ENCODE peak calls at places on chromosomes 11 and 22, in four cellular contexts. One of them, this sample, is unnamed.

GRCh38 chr11:3022300-3022967 is 30.3 kb upstream of the NAP1L4 start:
- DNase-seq in sigmoid colon: no peak
- DNase-seq in K562: no peak
- DNase-seq in stomach: no peak
- DNase-seq in this sample: no peak

GRCh38 chr11:63536669-63537292 is at the start of gene PLAAT4:
- DNase-seq in sigmoid colon: peak
- DNase-seq in K562: no peak
- DNase-seq in stomach: peak
- DNase-seq in this sample: peak

GRCh38 chr22:42343551-42344081 is 73.2 kb upstream of the TCF20 start:
- DNase-seq in sigmoid colon: no peak
- DNase-seq in K562: peak
- DNase-seq in stomach: no peak
- DNase-seq in this sample: no peak

GRCh38 chr11:97746832-97747231 is 1273.9 kb upstream of the CNTN5 start:
- DNase-seq in sigmoid colon: no peak
- DNase-seq in K562: no peak
- DNase-seq in stomach: no peak
- DNase-seq in this sample: no peak

GRCh38 chr22:26210390-26210789 is 41.1 kb downstream of the SEZ6L start:
- DNase-seq in sigmoid colon: peak
- DNase-seq in K562: no peak
- DNase-seq in stomach: no peak
- DNase-seq in this sample: no peak

GRCh38 chr22:33896154-33896800 is 24.0 kb downstream of the LARGE1 start:
- DNase-seq in sigmoid colon: no peak
- DNase-seq in K562: no peak
- DNase-seq in stomach: no peak
- DNase-seq in this sample: no peak

GRCh38 chr11:111395081-111395480 is 16.0 kb upstream of the POU2AF1 start:
- DNase-seq in sigmoid colon: no peak
- DNase-seq in K562: no peak
- DNase-seq in stomach: peak
- DNase-seq in this sample: no peak

GRCh38 chr11:73760066-73760679 is 701 bp downstream of the RAB6A start:
- DNase-seq in sigmoid colon: peak
- DNase-seq in K562: peak
- DNase-seq in stomach: peak
- DNase-seq in this sample: peak

GRCh38 chr22:23119492-23120414 is 22.0 kb downstream of the RSPH14 start:
- DNase-seq in sigmoid colon: no peak
- DNase-seq in K562: no peak
- DNase-seq in stomach: no peak
- DNase-seq in this sample: no peak

GRCh38 chr11:57131080-57131790 is 50.5 kb upstream of the LRRC55 start:
- DNase-seq in sigmoid colon: no peak
- DNase-seq in K562: peak
- DNase-seq in stomach: peak
- DNase-seq in this sample: peak

GRCh38 chr11:132992838-132993680 is 539.2 kb downstream of the OPCML start:
- DNase-seq in sigmoid colon: no peak
- DNase-seq in K562: no peak
- DNase-seq in stomach: no peak
- DNase-seq in this sample: no peak

GRCh38 chr11:77748266-77748665 is 72.3 kb downstream of the RSF1 start:
- DNase-seq in sigmoid colon: no peak
- DNase-seq in K562: no peak
- DNase-seq in stomach: no peak
- DNase-seq in this sample: no peak

GRCh38 chr22:39616051-39616450 is 45.5 kb downstream of the CACNA1I start:
- DNase-seq in sigmoid colon: no peak
- DNase-seq in K562: no peak
- DNase-seq in stomach: no peak
- DNase-seq in this sample: no peak

GRCh38 chr11:97557399-97557798 is 1167.6 kb downstream of the JRKL start:
- DNase-seq in sigmoid colon: no peak
- DNase-seq in K562: no peak
- DNase-seq in stomach: no peak
- DNase-seq in this sample: no peak

GRCh38 chr11:107257660-107258059 is 200.0 kb downstream of the CWF19L2 start:
- DNase-seq in sigmoid colon: no peak
- DNase-seq in K562: no peak
- DNase-seq in stomach: no peak
- DNase-seq in this sample: no peak

GRCh38 chr11:46456676-46457432 is 65.3 kb upstream of the CHRM4 start:
- DNase-seq in sigmoid colon: no peak
- DNase-seq in K562: no peak
- DNase-seq in stomach: no peak
- DNase-seq in this sample: no peak
- TF ChIP-seq EP300 in sigmoid colon: no peak
- TF ChIP-seq EP300 in K562: no peak
- TF ChIP-seq EP300 in stomach: no peak
- TF ChIP-seq EP300 in this sample: no peak

DNA sequence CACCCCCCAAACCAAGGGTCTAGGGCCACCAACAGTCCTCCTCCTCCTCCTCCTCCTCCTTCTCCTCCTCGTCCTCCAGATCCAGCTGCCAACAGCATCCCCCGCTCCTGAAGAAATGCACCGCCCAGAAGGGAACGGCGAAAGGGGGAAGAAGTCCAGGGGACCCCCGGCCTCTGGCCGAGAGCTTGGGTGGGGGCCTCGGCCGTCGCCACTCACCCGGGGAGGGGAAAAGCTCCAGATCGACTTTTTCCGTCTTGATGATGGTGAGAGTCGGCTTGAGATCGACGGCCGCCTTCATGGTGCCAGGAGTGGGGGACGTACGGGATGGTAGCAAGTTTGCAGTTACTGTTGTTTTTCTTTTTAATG is 65.7 kb downstream of the ETS1 start:
- DNase-seq in sigmoid colon: no peak
- DNase-seq in K562: no peak
- DNase-seq in stomach: no peak
- DNase-seq in this sample: no peak
- TF ChIP-seq POLR2AphosphoS5 in sigmoid colon: no peak
- TF ChIP-seq POLR2AphosphoS5 in K562: no peak
- TF ChIP-seq POLR2AphosphoS5 in stomach: no peak
- TF ChIP-seq POLR2AphosphoS5 in this sample: no peak

DNA sequence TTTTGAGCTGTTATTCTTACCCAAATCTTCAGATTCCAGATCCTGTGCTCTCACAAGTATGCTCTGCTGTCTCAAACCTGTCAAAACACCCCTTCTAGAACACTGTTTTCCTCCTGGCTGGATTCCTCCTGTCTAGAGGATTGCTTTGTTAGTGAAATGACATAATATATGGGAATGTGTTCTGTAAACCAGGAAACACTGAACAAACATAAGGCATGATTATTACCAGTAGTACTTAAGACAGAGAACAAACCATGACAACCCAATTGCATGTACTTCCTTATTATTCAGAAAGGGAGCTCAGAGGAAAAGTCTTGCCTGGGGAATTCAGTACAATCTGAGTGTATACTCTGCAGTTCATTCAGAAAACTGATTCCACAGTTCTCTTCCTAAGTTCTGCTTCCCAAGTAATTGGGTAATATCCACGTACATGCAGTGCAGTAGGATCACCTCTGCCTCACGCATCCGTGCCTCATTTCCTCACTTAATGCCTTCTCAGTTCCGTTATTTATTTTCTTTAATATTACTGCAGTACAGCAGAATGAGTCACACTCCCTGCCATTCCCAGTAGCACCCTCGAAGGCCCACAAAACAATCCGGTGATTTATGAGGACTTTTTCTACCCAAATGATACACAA is 897.0 kb downstream of the KCNA4 start:
- DNase-seq in sigmoid colon: no peak
- DNase-seq in K562: no peak
- DNase-seq in stomach: no peak
- DNase-seq in this sample: no peak
- TF ChIP-seq EP300 in sigmoid colon: no peak
- TF ChIP-seq EP300 in K562: no peak
- TF ChIP-seq EP300 in stomach: no peak
- TF ChIP-seq EP300 in this sample: no peak

GRCh38 chr11:47406896-47407745 is 1.3 kb upstream of the SLC39A13 start:
- DNase-seq in sigmoid colon: peak
- DNase-seq in K562: no peak
- DNase-seq in stomach: no peak
- DNase-seq in this sample: no peak
- TF ChIP-seq POLR2AphosphoS5 in sigmoid colon: no peak
- TF ChIP-seq POLR2AphosphoS5 in K562: no peak
- TF ChIP-seq POLR2AphosphoS5 in stomach: no peak
- TF ChIP-seq POLR2AphosphoS5 in this sample: no peak

DNA sequence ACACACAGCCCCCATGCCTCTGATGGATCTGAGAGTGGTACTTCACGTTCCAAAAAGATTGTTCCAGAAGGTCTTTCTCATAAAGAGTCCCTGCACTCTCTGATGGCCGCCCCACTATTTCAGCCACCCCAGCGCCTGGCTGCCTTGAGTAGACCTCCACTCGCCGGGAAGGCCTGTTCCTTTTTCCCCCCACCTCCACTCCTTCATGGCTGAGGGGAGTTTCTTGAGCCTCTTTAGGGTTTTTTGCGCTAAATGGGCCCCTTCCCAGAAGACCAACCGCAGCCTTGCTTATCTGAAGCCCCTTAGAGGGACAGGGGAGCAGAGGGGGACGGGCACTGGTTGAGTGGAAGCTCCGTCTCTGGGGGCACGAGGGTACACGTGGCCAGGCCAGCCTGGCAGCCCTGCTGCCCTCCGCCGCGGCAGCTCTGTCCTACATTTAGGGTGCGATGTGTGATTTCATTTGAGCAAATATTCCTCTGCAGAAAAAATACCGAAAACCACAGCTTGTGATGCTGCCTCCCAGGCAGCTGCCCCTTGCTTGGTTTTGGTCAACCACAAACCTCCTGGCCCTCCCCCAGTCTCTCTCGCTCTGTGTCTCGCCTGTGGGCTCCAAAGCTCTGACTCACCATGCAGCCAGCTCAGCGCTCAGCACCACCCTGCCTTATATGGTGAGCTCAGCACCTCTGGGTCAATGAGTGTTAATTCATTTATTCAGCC is 88.7 kb downstream of the TP53I11 start:
- DNase-seq in sigmoid colon: peak
- DNase-seq in K562: peak
- DNase-seq in stomach: peak
- DNase-seq in this sample: peak
- TF ChIP-seq EP300 in sigmoid colon: no peak
- TF ChIP-seq EP300 in K562: peak
- TF ChIP-seq EP300 in stomach: peak
- TF ChIP-seq EP300 in this sample: no peak

GRCh38 chr11:83156996-83157754 is at the start of gene PCF11:
- DNase-seq in sigmoid colon: no peak
- DNase-seq in K562: no peak
- DNase-seq in stomach: no peak
- DNase-seq in this sample: no peak
- TF ChIP-seq POLR2AphosphoS5 in sigmoid colon: peak
- TF ChIP-seq POLR2AphosphoS5 in K562: peak
- TF ChIP-seq POLR2AphosphoS5 in stomach: peak
- TF ChIP-seq POLR2AphosphoS5 in this sample: peak

DNA sequence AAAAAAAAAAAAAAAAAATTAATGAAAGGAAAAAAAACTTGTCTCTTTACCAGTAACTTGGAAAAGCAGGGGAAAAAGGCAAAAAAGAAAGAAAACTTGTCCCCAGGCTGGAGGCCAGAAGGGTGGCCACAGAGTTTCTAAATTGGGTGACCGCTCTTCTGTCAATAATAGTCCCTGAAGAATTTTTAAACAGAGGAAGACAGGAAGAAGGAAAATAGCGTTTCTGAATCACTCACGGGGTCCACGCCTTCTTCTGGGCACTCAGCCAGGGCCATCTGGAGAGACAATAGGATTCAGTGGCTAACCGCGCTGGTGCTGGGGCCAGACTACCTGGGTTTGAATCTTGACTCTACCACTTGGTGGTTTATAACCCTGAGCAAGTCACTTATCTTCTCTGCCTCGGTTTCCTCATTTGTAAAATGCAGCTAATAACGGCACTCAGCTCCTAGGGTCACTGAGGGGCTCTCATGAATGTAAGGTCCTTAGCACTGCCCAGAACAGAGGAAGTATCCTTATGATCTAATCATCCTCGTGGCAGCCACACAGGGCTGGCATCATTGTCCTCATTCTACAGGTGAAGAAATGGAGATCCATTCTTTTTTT is 7.0 kb downstream of the C11orf86 start:
- DNase-seq in sigmoid colon: peak
- DNase-seq in K562: peak
- DNase-seq in stomach: peak
- DNase-seq in this sample: peak
- TF ChIP-seq EP300 in sigmoid colon: no peak
- TF ChIP-seq EP300 in K562: peak
- TF ChIP-seq EP300 in stomach: no peak
- TF ChIP-seq EP300 in this sample: no peak

This sample was measured in transverse colon.